ENCODE peak calls at places on chromosome 19, in nine cellular contexts. H, R, M, I, D, V, T, W and Y are unnamed samples.
A peak's percentile ranks its signal among the peaks of the same experiment; 100 is the strongest.

GRCh38 chr19:29665826-29666633 is 769 bp downstream of the PLEKHF1 start:
- DNase-seq in H (no peak), R (peak; percentile 26), M (no peak), I (no peak), D (no peak), V (no peak), T (no peak), W (peak; percentile 76), Y (no peak)

GRCh38 chr19:48992571-48993174 is 436 bp downstream of the GYS1 start:
- DNase-seq in H (no peak), R (no peak), M (peak; percentile 42), I (no peak), D (no peak), V (no peak), T (no peak), W (no peak), Y (no peak)

GRCh38 chr19:14517840-14518505 is at the start of gene DNAJB1:
- DNase-seq in H (peak; percentile 35), R (no peak), M (peak; percentile 79), I (no peak), D (peak; percentile 58), V (no peak), T (peak; percentile 69), W (peak; percentile 86), Y (no peak)

GRCh38 chr19:3041302-3041701 is 12.2 kb upstream of the TLE2 start:
- DNase-seq in H (no peak), R (no peak), M (no peak), I (no peak), D (no peak), V (no peak), T (no peak), W (no peak), Y (no peak)

GRCh38 chr19:18999896-19000620 is 33.3 kb downstream of the SUGP2 start:
- DNase-seq in H (no peak), R (no peak), M (no peak), I (no peak), D (no peak), V (no peak), T (no peak), W (no peak), Y (no peak)

GRCh38 chr19:48458016-48458415 is 2.6 kb downstream of the KCNJ14 start:
- DNase-seq in H (no peak), R (no peak), M (no peak), I (no peak), D (no peak), V (no peak), T (no peak), W (no peak), Y (no peak)

GRCh38 chr19:3509566-3509989 is 3.5 kb downstream of the FZR1 start:
- DNase-seq in H (no peak), R (no peak), M (no peak), I (peak; percentile 48), D (no peak), V (no peak), T (no peak), W (no peak), Y (no peak)

GRCh38 chr19:57028804-57029525 is 90.8 kb upstream of the USP29 start:
- DNase-seq in H (no peak), R (no peak), M (no peak), I (no peak), D (no peak), V (no peak), T (no peak), W (no peak), Y (no peak)

GRCh38 chr19:50365434-50366306 is at the start of gene NAPSA:
- DNase-seq in H (no peak), R (no peak), M (no peak), I (no peak), D (no peak), V (no peak), T (no peak), W (no peak), Y (no peak)

GRCh38 chr19:29622191-29623070 is 16.3 kb downstream of the POP4 start:
- DNase-seq in H (no peak), R (peak; percentile 32), M (no peak), I (no peak), D (no peak), V (no peak), T (no peak), W (no peak), Y (no peak)

GRCh38 chr19:22052644-22053013 is 345 bp downstream of the ZNF257 start:
- DNase-seq in H (no peak), R (no peak), M (no peak), I (no peak), D (no peak), V (no peak), T (no peak), W (no peak), Y (no peak)

GRCh38 chr19:34319785-34320184 is 45.2 kb upstream of the GPI start:
- DNase-seq in H (no peak), R (no peak), M (no peak), I (peak; percentile 68), D (no peak), V (peak; percentile 77), T (no peak), W (no peak), Y (no peak)